ENCODE peak calls at places on chromosomes 7 and 10, in four cellular contexts. J is cardiac fibroblast, H is endothelial cell, U is cardiac septum. Y is an unnamed sample.

GRCh38 chr7:107149863-107150262 is 18.9 kb upstream of the HBP1 start:
- DNase-seq in J (no peak), H (no peak), U (no peak), Y (no peak)

GRCh38 chr10:65319493-65319892 is 1606.3 kb upstream of the LRRTM3 start:
- DNase-seq in J (no peak), H (no peak), U (no peak), Y (no peak)

GRCh38 chr7:22658031-22658430 is 69.0 kb upstream of the IL6 start:
- DNase-seq in J (no peak), H (no peak), U (no peak), Y (no peak)

GRCh38 chr7:55432937-55433784 is 68.0 kb downstream of the LANCL2 start:
- DNase-seq in J (peak; percentile 44), H (no peak), U (no peak), Y (peak; percentile 38)

GRCh38 chr7:157299613-157300405 is 37.0 kb upstream of the DNAJB6 start:
- DNase-seq in J (peak; percentile 62), H (no peak), U (no peak), Y (no peak)

GRCh38 chr10:75266945-75267344 is 31.2 kb upstream of the COMTD1 start:
- DNase-seq in J (no peak), H (no peak), U (no peak), Y (no peak)

GRCh38 chr10:58467931-58468635 is 44.6 kb upstream of the BICC1 start:
- DNase-seq in J (no peak), H (no peak), U (no peak), Y (no peak)

GRCh38 chr7:73342645-73343044 is 14.7 kb downstream of the FKBP6 start:
- DNase-seq in J (peak; percentile 73), H (peak; percentile 25), U (no peak), Y (no peak)

GRCh38 chr10:125605167-125605566 is 77.8 kb downstream of the TEX36 start:
- DNase-seq in J (no peak), H (no peak), U (no peak), Y (no peak)

GRCh38 chr10:16440396-16441105 is 3.7 kb downstream of the PTER start:
- DNase-seq in J (peak; percentile 11), H (no peak), U (no peak), Y (no peak)

GRCh38 chr7:98165827-98166667 is 45.2 kb upstream of the BHLHA15 start:
- DNase-seq in J (peak; percentile 44), H (peak; percentile 74), U (no peak), Y (no peak)

GRCh38 chr10:70255329-70256299 is 22.4 kb upstream of the PPA1 start:
- DNase-seq in J (peak; percentile 44), H (no peak), U (no peak), Y (no peak)

GRCh38 chr7:69399038-69399800 is 199.1 kb upstream of the AUTS2 start:
- DNase-seq in J (peak; percentile 4), H (no peak), U (no peak), Y (no peak)

GRCh38 chr7:136009488-136010079 is 32.4 kb upstream of the MTPN start:
- DNase-seq in J (peak; percentile 70), H (no peak), U (no peak), Y (no peak)

GRCh38 chr7:2759736-2760097 is 71.7 kb downstream of the AMZ1 start:
- DNase-seq in J (no peak), H (no peak), U (no peak), Y (no peak)

GRCh38 chr10:108465871-108466641 is 1301.5 kb upstream of the SORCS1 start:
- DNase-seq in J (peak; percentile 20), H (peak; percentile 39), U (no peak), Y (peak; percentile 9)

GRCh38 chr7:67625257-67625713 is 628.7 kb downstream of the TYW1 start:
- DNase-seq in J (peak; percentile 84), H (no peak), U (peak; percentile 81), Y (no peak)

GRCh38 chr10:96632974-96633373 is 46.2 kb upstream of the TM9SF3 start:
- DNase-seq in J (no peak), H (no peak), U (no peak), Y (no peak)

Y was measured in iPS DF 19.7.